ENCODE peak calls at places on chromosomes 16 and 17, in four cellular contexts. Z is stomach, P is glutamatergic neuron, N is foreskin fibroblast. I is an unnamed sample.

GRCh38 chr17:1011138-1011537 is 14.2 kb downstream of the TIMM22 start:
- DNase-seq in Z (no peak), P (no peak), N (no peak), I (no peak)

GRCh38 chr16:54651440-54651839 is 279.2 kb upstream of the IRX5 start:
- DNase-seq in Z (no peak), P (no peak), N (no peak), I (no peak)

GRCh38 chr17:43337684-43338428 is 60.9 kb upstream of the ARL4D start:
- DNase-seq in Z (no peak), P (no peak), N (no peak), I (peak; percentile 90)

GRCh38 chr17:16377804-16378400 is 3.0 kb upstream of the UBB start:
- DNase-seq in Z (no peak), P (no peak), N (peak; percentile 74), I (no peak)

GRCh38 chr17:64282753-64283080 is 19.7 kb upstream of the TEX2 start:
- DNase-seq in Z (no peak), P (no peak), N (no peak), I (peak; percentile 55)

GRCh38 chr17:74303300-74303699 is 22.7 kb upstream of the KIF19 start:
- DNase-seq in Z (no peak), P (no peak), N (no peak), I (no peak)

GRCh38 chr17:61575352-61575975 is 15.6 kb downstream of the NACA2 start:
- DNase-seq in Z (no peak), P (no peak), N (no peak), I (no peak)

GRCh38 chr17:78836420-78837021 is 4.1 kb downstream of the USP36 start:
- DNase-seq in Z (no peak), P (no peak), N (no peak), I (no peak)

GRCh38 chr17:45371414-45372324 is 54.8 kb upstream of the MAP3K14 start:
- DNase-seq in Z (peak; percentile 84), P (peak; percentile 64), N (peak; percentile 98), I (no peak)

GRCh38 chr16:54648575-54648974 is 282.1 kb upstream of the IRX5 start:
- DNase-seq in Z (no peak), P (no peak), N (no peak), I (no peak)

GRCh38 chr16:83113317-83113716 is 486.5 kb downstream of the CDH13 start:
- DNase-seq in Z (no peak), P (peak; percentile 38), N (no peak), I (no peak)

GRCh38 chr17:76243826-76244679 is 3.8 kb upstream of the RNF157 start:
- DNase-seq in Z (no peak), P (no peak), N (peak; percentile 70), I (no peak)

GRCh38 chr16:4934591-4934990 is 2.4 kb downstream of the PPL start:
- DNase-seq in Z (no peak), P (no peak), N (no peak), I (no peak)

GRCh38 chr16:4937782-4938682 is 1.1 kb upstream of the PPL start:
- DNase-seq in Z (no peak), P (no peak), N (no peak), I (no peak)

GRCh38 chr16:4936991-4937781 is at the start of gene PPL:
- DNase-seq in Z (peak; percentile 97), P (peak; percentile 41), N (no peak), I (no peak)

GRCh38 chr16:4935231-4935855 is 1.6 kb downstream of the PPL start:
- DNase-seq in Z (peak; percentile 83), P (no peak), N (peak; percentile 91), I (no peak)

GRCh38 chr16:4936181-4936990 is 562 bp downstream of the PPL start:
- DNase-seq in Z (peak; percentile 38), P (peak; percentile 43), N (no peak), I (no peak)
- TF ChIP-seq CTCF in Z (peak; percentile 37), P (no peak), N (peak; percentile 6), I (peak; percentile 26)

DNA sequence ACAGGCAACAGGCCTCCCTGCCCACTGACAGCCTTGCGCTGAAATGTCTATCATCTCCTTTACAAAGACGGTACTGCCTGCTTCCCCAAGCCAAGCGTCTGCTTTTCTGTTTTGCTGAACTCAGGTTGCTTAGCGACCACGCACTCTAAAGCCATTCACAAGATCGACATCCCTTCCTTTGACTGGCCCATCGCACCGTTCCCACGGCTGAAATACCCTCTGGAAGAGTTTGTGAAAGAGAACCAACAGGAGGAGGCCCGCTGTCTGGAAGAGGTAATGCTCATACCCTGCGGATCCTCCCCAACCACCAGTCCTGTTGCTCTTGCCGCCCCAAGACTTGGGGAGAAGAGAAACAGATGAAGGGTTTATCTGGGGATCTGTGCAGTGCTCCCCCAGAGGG is 28.7 kb downstream of the TMEM186 start:
- DNase-seq in Z (no peak), P (no peak), N (no peak), I (no peak)
- TF ChIP-seq CTCF in Z (no peak), P (no peak), N (no peak), I (no peak)

DNA sequence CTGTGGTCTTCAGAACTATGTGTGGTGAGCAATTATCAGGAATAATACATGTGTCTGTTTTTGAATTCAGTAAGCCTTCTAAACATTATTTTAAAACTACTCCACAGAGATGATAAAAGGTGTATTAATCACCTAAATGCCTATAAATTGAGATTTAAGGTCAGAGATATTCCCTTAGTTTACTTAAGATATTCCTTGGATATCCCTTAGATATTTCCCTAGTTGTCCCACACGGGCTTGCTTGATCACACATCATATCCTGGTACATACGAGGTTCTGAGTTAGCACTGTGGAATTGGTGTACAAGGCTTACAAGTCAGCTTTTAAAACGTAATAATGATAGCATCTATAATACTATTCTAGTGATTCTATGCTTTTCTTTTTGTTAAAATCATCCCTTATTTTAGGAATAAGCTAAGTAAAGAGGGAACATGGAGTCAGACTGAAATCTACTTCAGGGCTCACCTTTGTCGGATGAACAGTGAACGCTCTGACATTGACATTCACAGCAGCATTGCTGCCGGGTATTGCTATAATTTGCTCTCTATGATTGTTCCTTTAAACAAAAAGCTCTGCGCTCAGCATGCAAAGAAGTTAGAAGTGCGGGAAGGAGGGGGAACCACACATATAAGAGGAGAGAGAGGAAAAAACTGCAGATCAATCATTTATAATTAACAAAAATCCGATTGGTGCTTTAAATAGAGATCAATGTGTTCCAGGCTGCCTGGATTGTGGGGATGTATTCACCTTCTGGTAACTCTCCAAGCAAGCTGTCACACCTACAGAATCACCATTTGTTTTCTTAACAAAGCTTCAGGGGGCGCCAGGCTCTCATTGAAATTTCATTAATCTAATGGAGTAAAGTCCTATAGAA is 136.5 kb downstream of the SKAP1 start:
- DNase-seq in Z (no peak), P (no peak), N (no peak), I (no peak)
- TF ChIP-seq CTCF in Z (no peak), P (no peak), N (no peak), I (no peak)

GRCh38 chr16:5007256-5007655 is 26.5 kb downstream of the NAGPA start:
- DNase-seq in Z (no peak), P (no peak), N (no peak), I (no peak)

GRCh38 chr16:5011637-5012036 is 22.1 kb downstream of the NAGPA start:
- DNase-seq in Z (no peak), P (no peak), N (no peak), I (no peak)

GRCh38 chr16:5012887-5013286 is 20.8 kb downstream of the NAGPA start:
- DNase-seq in Z (no peak), P (no peak), N (no peak), I (no peak)

GRCh38 chr16:5008311-5008731 is 25.4 kb downstream of the NAGPA start:
- DNase-seq in Z (no peak), P (no peak), N (no peak), I (no peak)

GRCh38 chr16:5010576-5011329 is 23.0 kb downstream of the NAGPA start:
- DNase-seq in Z (no peak), P (no peak), N (no peak), I (no peak)
- TF ChIP-seq CTCF in Z (no peak), P (no peak), N (no peak), I (no peak)

DNA sequence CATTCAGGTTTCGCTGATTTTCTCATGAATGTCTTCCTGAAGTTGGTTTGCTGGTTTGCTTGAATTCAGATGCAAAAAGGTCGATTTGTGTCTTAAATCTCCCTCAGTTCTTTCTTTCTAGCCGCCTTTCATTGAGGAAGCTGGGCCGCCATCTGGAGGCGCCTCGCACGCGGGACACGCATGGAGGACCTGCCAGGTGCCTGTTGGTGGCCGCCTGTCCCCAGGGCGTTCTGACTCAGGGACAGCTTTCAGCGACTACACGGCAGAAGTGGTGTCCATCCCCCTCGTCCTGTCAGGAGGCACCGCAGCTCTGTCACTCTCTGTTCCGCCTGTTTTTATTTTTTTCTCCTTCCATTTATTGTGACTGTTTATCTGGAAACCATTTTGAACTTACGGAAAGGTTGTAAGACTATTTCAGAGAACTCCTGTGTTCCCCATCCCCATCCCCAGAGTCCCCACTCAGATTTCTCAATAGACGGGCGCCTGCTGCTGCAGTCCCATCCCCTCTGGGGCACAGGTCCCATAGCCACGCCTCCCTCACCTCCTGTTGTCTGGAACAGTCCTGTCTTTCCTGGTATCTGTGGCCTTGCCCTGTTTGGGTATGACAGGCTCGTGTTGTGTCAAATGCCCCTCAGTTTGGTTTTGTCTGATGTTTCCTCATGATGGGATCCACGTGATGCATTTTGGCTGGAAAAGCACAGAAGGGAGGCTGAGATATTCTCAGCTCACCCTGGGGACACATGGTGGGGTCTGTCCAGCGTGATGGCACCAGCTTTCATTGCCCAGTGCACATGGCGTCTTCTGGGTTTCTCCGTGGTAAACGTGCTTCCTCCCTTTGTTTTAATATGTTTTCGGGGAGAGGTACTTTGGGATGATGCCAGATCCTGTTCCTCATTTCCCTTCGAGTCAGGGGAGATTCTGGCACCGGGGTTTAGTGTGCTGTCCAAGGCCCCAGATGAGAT is 33.4 kb downstream of the COX4I1 start:
- DNase-seq in Z (no peak), P (no peak), N (no peak), I (no peak)
- TF ChIP-seq CTCF in Z (no peak), P (no peak), N (no peak), I (no peak)

DNA sequence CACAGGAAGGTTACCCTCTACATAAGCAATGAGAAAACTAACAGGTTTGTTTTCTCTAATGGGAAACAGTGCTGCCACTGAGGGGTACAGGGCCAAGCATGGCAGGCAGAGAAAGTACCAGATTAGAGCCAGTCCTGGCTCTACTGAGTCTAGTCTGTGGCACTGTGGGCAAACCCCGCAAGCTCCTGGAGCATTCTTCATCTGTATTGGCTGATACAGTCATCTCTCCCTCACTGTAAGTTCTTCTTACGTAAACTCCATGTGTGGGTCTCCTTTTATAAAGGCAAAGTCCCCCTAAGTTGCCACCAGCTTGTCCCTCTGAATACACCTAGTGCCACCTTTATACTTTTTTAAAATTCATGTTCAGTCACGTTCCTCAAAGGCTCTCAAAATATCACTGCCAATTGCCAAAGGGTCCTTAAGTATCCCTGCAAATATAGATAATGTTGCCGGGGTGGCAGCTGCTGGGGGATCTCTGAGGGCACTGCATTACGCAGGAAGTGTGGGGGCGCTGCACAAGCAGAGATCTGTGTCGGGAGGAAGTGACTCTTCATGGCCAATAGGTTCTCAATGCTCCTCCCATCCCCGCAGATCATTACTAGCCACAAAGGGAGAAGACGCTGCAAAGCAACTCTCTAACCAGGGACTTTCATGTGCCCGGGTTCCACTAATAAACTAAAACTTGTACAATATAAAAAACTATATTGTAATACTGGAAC is 18.8 kb downstream of the XPO6 start:
- DNase-seq in Z (peak; percentile 42), P (no peak), N (no peak), I (no peak)
- TF ChIP-seq CTCF in Z (no peak), P (no peak), N (no peak), I (no peak)

DNA sequence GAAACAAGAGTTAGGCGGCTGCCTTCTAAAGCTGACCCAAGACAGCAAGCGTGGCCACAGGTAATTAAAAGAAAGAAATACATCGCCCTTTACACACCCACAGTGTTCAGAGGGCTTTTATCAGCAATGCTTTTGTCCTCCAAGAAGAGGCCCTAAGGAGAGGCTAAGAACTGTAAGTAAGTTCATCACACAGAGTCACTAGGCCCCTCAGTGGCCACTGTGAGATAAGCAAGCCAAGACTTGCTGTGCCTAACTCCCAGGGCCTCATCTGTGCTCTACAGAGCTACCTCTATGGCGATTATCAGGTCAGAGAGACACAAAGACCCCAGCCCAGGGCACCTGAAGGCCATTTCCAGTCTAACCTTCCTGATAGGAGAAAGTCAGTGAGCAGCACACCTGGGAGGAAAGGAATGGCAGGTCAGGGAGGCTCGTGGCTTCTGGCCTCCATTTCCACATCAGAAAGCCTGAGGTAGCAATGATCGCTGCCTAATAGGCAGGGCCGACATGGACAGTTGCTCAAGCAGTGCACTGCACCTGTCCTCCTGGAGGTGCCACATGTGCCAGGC is 545.2 kb upstream of the CDH11 start:
- DNase-seq in Z (no peak), P (no peak), N (no peak), I (no peak)
- TF ChIP-seq CTCF in Z (no peak), P (no peak), N (peak; percentile 26), I (no peak)